ENCODE peak calls at places on chromosome 13, in seven cellular contexts. One of them, this sample, is unnamed.

GRCh38 chr13:101523732-101524131 is 71.3 kb downstream of the ITGBL1 start:
- DNase-seq in D721Med: no peak
- DNase-seq in A172: peak; percentile 87
- DNase-seq in transverse colon: no peak
- DNase-seq in lower leg skin: peak; percentile 69
- DNase-seq in C1 segment of cervical spinal cord: no peak
- DNase-seq in GM23248: peak; percentile 94
- DNase-seq in this sample: no peak

GRCh38 chr13:37065893-37066526 is 6.5 kb upstream of the SUPT20H start:
- DNase-seq in D721Med: no peak
- DNase-seq in A172: no peak
- DNase-seq in transverse colon: no peak
- DNase-seq in lower leg skin: no peak
- DNase-seq in C1 segment of cervical spinal cord: no peak
- DNase-seq in GM23248: no peak
- DNase-seq in this sample: no peak

GRCh38 chr13:71327266-71327665 is 539.7 kb downstream of the DACH1 start:
- DNase-seq in D721Med: no peak
- DNase-seq in A172: no peak
- DNase-seq in transverse colon: no peak
- DNase-seq in lower leg skin: no peak
- DNase-seq in C1 segment of cervical spinal cord: no peak
- DNase-seq in GM23248: no peak
- DNase-seq in this sample: no peak

GRCh38 chr13:111344471-111345191 is 24.2 kb downstream of the TEX29 start:
- DNase-seq in D721Med: no peak
- DNase-seq in A172: no peak
- DNase-seq in transverse colon: no peak
- DNase-seq in lower leg skin: no peak
- DNase-seq in C1 segment of cervical spinal cord: no peak
- DNase-seq in GM23248: peak; percentile 56
- DNase-seq in this sample: no peak

GRCh38 chr13:38990693-38991092 is at the start of gene STOML3:
- DNase-seq in D721Med: no peak
- DNase-seq in A172: no peak
- DNase-seq in transverse colon: no peak
- DNase-seq in lower leg skin: no peak
- DNase-seq in C1 segment of cervical spinal cord: no peak
- DNase-seq in GM23248: no peak
- DNase-seq in this sample: no peak

GRCh38 chr13:113420833-113421600 is 32.3 kb downstream of the ADPRHL1 start:
- DNase-seq in D721Med: no peak
- DNase-seq in A172: no peak
- DNase-seq in transverse colon: no peak
- DNase-seq in lower leg skin: no peak
- DNase-seq in C1 segment of cervical spinal cord: no peak
- DNase-seq in GM23248: peak; percentile 20
- DNase-seq in this sample: no peak

GRCh38 chr13:79492313-79492798 is 11.4 kb downstream of the NDFIP2 start:
- DNase-seq in D721Med: no peak
- DNase-seq in A172: no peak
- DNase-seq in transverse colon: no peak
- DNase-seq in lower leg skin: no peak
- DNase-seq in C1 segment of cervical spinal cord: no peak
- DNase-seq in GM23248: peak; percentile 75
- DNase-seq in this sample: no peak

GRCh38 chr13:28012383-28012782 is 23.9 kb upstream of the URAD start:
- DNase-seq in D721Med: no peak
- DNase-seq in A172: no peak
- DNase-seq in transverse colon: no peak
- DNase-seq in lower leg skin: no peak
- DNase-seq in C1 segment of cervical spinal cord: no peak
- DNase-seq in GM23248: peak; percentile 9
- DNase-seq in this sample: no peak

GRCh38 chr13:114151565-114152284 is 19.3 kb upstream of the RASA3 start:
- DNase-seq in D721Med: peak; percentile 8
- DNase-seq in A172: peak; percentile 37
- DNase-seq in transverse colon: peak; percentile 92
- DNase-seq in lower leg skin: no peak
- DNase-seq in C1 segment of cervical spinal cord: no peak
- DNase-seq in GM23248: peak; percentile 36
- DNase-seq in this sample: no peak

GRCh38 chr13:112968380-112968909 is 569 bp upstream of the MCF2L start:
- DNase-seq in D721Med: no peak
- DNase-seq in A172: no peak
- DNase-seq in transverse colon: peak; percentile 70
- DNase-seq in lower leg skin: no peak
- DNase-seq in C1 segment of cervical spinal cord: no peak
- DNase-seq in GM23248: no peak
- DNase-seq in this sample: peak; percentile 38

GRCh38 chr13:39273953-39274352 is 235.7 kb downstream of the NHLRC3 start:
- DNase-seq in D721Med: no peak
- DNase-seq in A172: peak; percentile 6
- DNase-seq in transverse colon: peak; percentile 17
- DNase-seq in lower leg skin: no peak
- DNase-seq in C1 segment of cervical spinal cord: no peak
- DNase-seq in GM23248: no peak
- DNase-seq in this sample: no peak

GRCh38 chr13:113029487-113030258 is 60.7 kb downstream of the MCF2L start:
- DNase-seq in D721Med: peak; percentile 72
- DNase-seq in A172: peak; percentile 22
- DNase-seq in transverse colon: peak; percentile 37
- DNase-seq in lower leg skin: no peak
- DNase-seq in C1 segment of cervical spinal cord: no peak
- DNase-seq in GM23248: peak; percentile 19
- DNase-seq in this sample: no peak

This sample was measured in T-helper 17 cell.